ENCODE peak calls at places on chromosome 13, in four cellular contexts. M, H, Z and P are unnamed samples.

GRCh38 chr13:78370231-78370630 is 233.1 kb downstream of the POU4F1 start:
- DNase-seq in Z (no peak), H (no peak), M (no peak), P (no peak)

GRCh38 chr13:20981370-20982095 is 79.0 kb upstream of the XPO4 start:
- DNase-seq in M (no peak), Z (no peak), H (no peak), P (no peak)

GRCh38 chr13:60158321-60158801 is 5.4 kb downstream of the DIAPH3 start:
- DNase-seq in H (peak), M (no peak), Z (no peak), P (no peak)

GRCh38 chr13:113460064-113460555 is 6.8 kb upstream of the ADPRHL1 start:
- DNase-seq in M (no peak), Z (no peak), H (no peak), P (no peak)

GRCh38 chr13:69291292-69291906 is 816.2 kb upstream of the ATXN8OS start:
- DNase-seq in Z (no peak), M (no peak), H (no peak), P (no peak)

GRCh38 chr13:80584785-80585184 is 243.9 kb upstream of the SPRY2 start:
- DNase-seq in Z (no peak), M (no peak), H (no peak), P (no peak)

GRCh38 chr13:30033681-30034447 is 183.4 kb upstream of the UBL3 start:
- DNase-seq in H (no peak), Z (no peak), M (peak), P (peak)

GRCh38 chr13:92500192-92500591 is 726.4 kb upstream of the GPC6 start:
- DNase-seq in H (no peak), M (no peak), Z (no peak), P (peak)

GRCh38 chr13:98565726-98566577 is 11.0 kb downstream of the STK24 start:
- DNase-seq in M (no peak), H (no peak), Z (no peak), P (no peak)

GRCh38 chr13:26707122-26708006 is 53.2 kb downstream of the GPR12 start:
- DNase-seq in Z (no peak), M (peak), H (peak), P (peak)

GRCh38 chr13:35283856-35284255 is 192.6 kb downstream of the MAB21L1 start:
- DNase-seq in Z (no peak), M (no peak), H (no peak), P (no peak)

GRCh38 chr13:102484329-102484728 is 82.5 kb upstream of the FGF14 start:
- DNase-seq in M (peak), H (no peak), Z (no peak), P (no peak)

GRCh38 chr13:100738176-100738855 is 63.7 kb upstream of the TMTC4 start:
- DNase-seq in Z (no peak), M (no peak), H (no peak), P (no peak)

GRCh38 chr13:63605962-63606361 is 2190.3 kb upstream of the PCDH20 start:
- DNase-seq in H (no peak), M (no peak), Z (no peak), P (no peak)

GRCh38 chr13:48431987-48432615 is 19.2 kb upstream of the LPAR6 start:
- DNase-seq in Z (no peak), H (no peak), M (no peak), P (no peak)

GRCh38 chr13:39506559-39507390 is 96.2 kb downstream of the LHFPL6 start:
- DNase-seq in M (no peak), H (no peak), Z (no peak), P (no peak)

GRCh38 chr13:38981096-38981495 is 9.5 kb downstream of the STOML3 start:
- DNase-seq in Z (no peak), H (no peak), M (no peak), P (no peak)

GRCh38 chr13:31115616-31116015 is 46.1 kb downstream of the HSPH1 start:
- DNase-seq in H (no peak), Z (no peak), M (no peak), P (peak)

GRCh38 chr13:94950303-94950702 is 238.0 kb upstream of the SOX21 start:
- DNase-seq in Z (no peak), M (no peak), H (no peak), P (no peak)

GRCh38 chr13:101838305-101838835 is 385.9 kb downstream of the ITGBL1 start:
- DNase-seq in Z (no peak), M (no peak), H (no peak), P (no peak)

GRCh38 chr13:105991622-105992254 is 543.7 kb downstream of the EFNB2 start:
- DNase-seq in Z (no peak), M (peak), H (no peak), P (peak)

GRCh38 chr13:73215807-73216206 is 157.0 kb downstream of the KLF5 start:
- DNase-seq in H (no peak), M (peak), Z (no peak), P (peak)

GRCh38 chr13:99600318-99600717 is 99.0 kb downstream of the TM9SF2 start:
- DNase-seq in Z (no peak), H (peak), M (no peak), P (no peak)

GRCh38 chr13:99075268-99076191 is 97.7 kb upstream of the DOCK9 start:
- DNase-seq in M (no peak), H (no peak), Z (peak), P (no peak)